ENCODE peak calls at places on chromosomes 3 and 15, in ten cellular contexts. C is cardiac fibroblast; P is tibial artery; B is IMR-90; J is endodermal cell; O is ovary; Z is glutamatergic neuron; H is fibroblast of the aortic adventitia; S is CD8-positive, alpha-beta T cell; V is upper lobe of right lung. E is an unnamed sample.

GRCh38 chr3:13294442-13295351 is 125.4 kb downstream of the NUP210 start:
- DNase-seq in C (no peak), P (no peak), B (no peak), J (peak; percentile 46), O (no peak), Z (no peak), H (no peak), S (no peak), V (peak; percentile 42), E (peak; percentile 69)

GRCh38 chr15:81341351-81341750 is 17.4 kb upstream of the STARD5 start:
- DNase-seq in C (no peak), P (no peak), B (no peak), J (no peak), O (no peak), Z (no peak), H (no peak), S (no peak), V (no peak), E (no peak)

GRCh38 chr3:121894191-121894990 is at the start of gene SLC15A2:
- DNase-seq in C (no peak), P (peak; percentile 20), B (no peak), J (peak; percentile 60), O (no peak), Z (no peak), H (peak; percentile 24), S (no peak), V (no peak), E (no peak)

GRCh38 chr3:33075996-33076395 is 20.9 kb downstream of the GLB1 start:
- DNase-seq in C (peak; percentile 51), P (no peak), B (no peak), J (peak; percentile 16), O (no peak), Z (no peak), H (peak; percentile 90), S (no peak), V (no peak), E (no peak)

GRCh38 chr3:25380222-25380739 is 47.8 kb upstream of the RARB start:
- DNase-seq in C (peak; percentile 6), P (no peak), B (no peak), J (no peak), O (no peak), Z (no peak), H (no peak), S (no peak), V (no peak), E (no peak)

GRCh38 chr3:144466114-144466513 is 494.5 kb downstream of the DIPK2A start:
- DNase-seq in C (no peak), P (no peak), B (no peak), J (peak; percentile 57), O (no peak), Z (no peak), H (no peak), S (no peak), V (no peak), E (no peak)

GRCh38 chr15:62786123-62786825 is 256.3 kb upstream of the TPM1 start:
- DNase-seq in C (no peak), P (no peak), B (no peak), J (no peak), O (no peak), Z (no peak), H (no peak), S (no peak), V (no peak), E (no peak)

GRCh38 chr3:194109192-194109863 is 26.6 kb upstream of the HES1 start:
- DNase-seq in C (no peak), P (no peak), B (no peak), J (no peak), O (no peak), Z (no peak), H (no peak), S (no peak), V (no peak), E (no peak)

GRCh38 chr3:129240436-129240835 is 9.0 kb upstream of the COPG1 start:
- DNase-seq in C (peak; percentile 20), P (no peak), B (no peak), J (no peak), O (no peak), Z (no peak), H (no peak), S (no peak), V (no peak), E (no peak)

GRCh38 chr3:195863121-195864061 is 45.0 kb downstream of the TNK2 start:
- DNase-seq in C (peak; percentile 91), P (peak; percentile 92), B (peak; percentile 89), J (peak; percentile 97), O (peak; percentile 87), Z (peak; percentile 95), H (peak; percentile 89), S (peak; percentile 36), V (peak; percentile 94), E (peak; percentile 97)

GRCh38 chr3:100008081-100008698 is 106.1 kb downstream of the FILIP1L start:
- DNase-seq in C (no peak), P (no peak), B (no peak), J (no peak), O (no peak), Z (no peak), H (peak; percentile 56), S (no peak), V (no peak), E (no peak)

GRCh38 chr15:90142216-90143175 is 40.2 kb upstream of the IDH2 start:
- DNase-seq in C (no peak), P (no peak), B (no peak), J (no peak), O (no peak), Z (no peak), H (no peak), S (peak; percentile 27), V (no peak), E (no peak)

GRCh38 chr3:196227629-196228493 is 11.5 kb downstream of the SLC51A start:
- DNase-seq in C (peak; percentile 27), P (no peak), B (no peak), J (peak; percentile 57), O (peak; percentile 69), Z (no peak), H (peak; percentile 49), S (no peak), V (no peak), E (no peak)

GRCh38 chr15:40762919-40763800 is 708 bp upstream of the GCHFR start:
- DNase-seq in C (peak; percentile 52), P (peak; percentile 62), B (peak; percentile 11), J (no peak), O (peak; percentile 80), Z (peak; percentile 40), H (peak; percentile 37), S (no peak), V (peak; percentile 90), E (no peak)

GRCh38 chr3:62882676-62883228 is 7.5 kb upstream of the CADPS start:
- DNase-seq in C (no peak), P (no peak), B (no peak), J (no peak), O (no peak), Z (no peak), H (no peak), S (no peak), V (no peak), E (no peak)

GRCh38 chr3:16328124-16328523 is 63.1 kb downstream of the OXNAD1 start:
- DNase-seq in C (no peak), P (no peak), B (no peak), J (peak; percentile 30), O (no peak), Z (no peak), H (no peak), S (no peak), V (no peak), E (no peak)

GRCh38 chr3:94173667-94174434 is 111.0 kb downstream of the NSUN3 start:
- DNase-seq in C (peak; percentile 42), P (no peak), B (peak; percentile 0), J (no peak), O (no peak), Z (no peak), H (peak; percentile 28), S (no peak), V (no peak), E (no peak)

GRCh38 chr3:49022751-49023171 is 840 bp downstream of the NDUFAF3 start:
- DNase-seq in C (no peak), P (no peak), B (no peak), J (peak; percentile 65), O (peak; percentile 44), Z (no peak), H (no peak), S (no peak), V (no peak), E (peak; percentile 90)

GRCh38 chr3:5197470-5198312 is 10.2 kb downstream of the EDEM1 start:
- DNase-seq in C (peak; percentile 73), P (no peak), B (peak; percentile 73), J (no peak), O (no peak), Z (no peak), H (peak; percentile 88), S (no peak), V (no peak), E (no peak)

GRCh38 chr15:80780416-80781221 is 1.4 kb downstream of the CEMIP start:
- DNase-seq in C (peak; percentile 57), P (no peak), B (peak; percentile 62), J (peak; percentile 95), O (peak; percentile 78), Z (peak; percentile 33), H (peak; percentile 69), S (no peak), V (peak; percentile 82), E (no peak)

GRCh38 chr3:128323206-128324081 is 143.2 kb downstream of the DNAJB8 start:
- DNase-seq in C (no peak), P (no peak), B (no peak), J (peak; percentile 32), O (no peak), Z (no peak), H (no peak), S (no peak), V (peak; percentile 51), E (no peak)

GRCh38 chr15:23602124-23602523 is 36.6 kb downstream of the MKRN3 start:
- DNase-seq in C (no peak), P (no peak), B (no peak), J (no peak), O (no peak), Z (no peak), H (no peak), S (no peak), V (no peak), E (no peak)
- TF ChIP-seq CTCF in C (no peak), P (no peak), B (no peak), J (no peak), O (no peak), Z (no peak), H (no peak), S (no peak), V (no peak), E (no peak)

GRCh38 chr3:19487386-19487785 is 339.1 kb downstream of the KCNH8 start:
- DNase-seq in C (no peak), P (no peak), B (no peak), J (no peak), O (no peak), Z (no peak), H (no peak), S (no peak), V (no peak), E (no peak)
- TF ChIP-seq CTCF in C (no peak), P (no peak), B (no peak), J (no peak), O (no peak), Z (no peak), H (no peak), S (no peak), V (no peak), E (no peak)

GRCh38 chr3:21463319-21463718 is 287.7 kb downstream of the ZNF385D start:
- DNase-seq in C (no peak), P (no peak), B (no peak), J (no peak), O (no peak), Z (no peak), H (no peak), S (no peak), V (no peak), E (no peak)
- TF ChIP-seq CTCF in C (no peak), P (no peak), B (no peak), J (no peak), O (no peak), Z (no peak), H (no peak), S (no peak), V (no peak), E (no peak)

GRCh38 chr15:67613708-67614107 is 71.2 kb downstream of the MAP2K5 start:
- DNase-seq in C (no peak), P (no peak), B (no peak), J (no peak), O (no peak), Z (no peak), H (no peak), S (no peak), V (no peak), E (no peak)
- TF ChIP-seq CTCF in C (no peak), P (no peak), B (no peak), J (peak; percentile 78), O (no peak), Z (peak; percentile 47), H (no peak), S (no peak), V (no peak), E (no peak)